ENCODE peak calls at places on chromosomes 6 and 20, in eight cellular contexts. T, L, J, N, G, Q, V and W are unnamed samples.

GRCh38 chr20:46770330-46771194 is 61.1 kb downstream of the SLC2A10 start:
- DNase-seq in T (no peak), L (no peak), J (no peak), N (peak), G (no peak), Q (peak), V (peak), W (no peak)

GRCh38 chr6:158109744-158110143 is 58.3 kb downstream of the SERAC1 start:
- DNase-seq in T (no peak), L (no peak), J (no peak), N (no peak), G (no peak), Q (no peak), V (no peak), W (no peak)

GRCh38 chr6:158170656-158171081 is 2.5 kb downstream of the GTF2H5 start:
- DNase-seq in T (no peak), L (peak), J (peak), N (peak), G (no peak), Q (peak), V (peak), W (peak)

GRCh38 chr6:148915889-148916288 is 169.1 kb downstream of the UST start:
- DNase-seq in T (no peak), L (no peak), J (no peak), N (no peak), G (no peak), Q (no peak), V (peak), W (no peak)

GRCh38 chr6:127515794-127516675 is 3.1 kb downstream of the MTCL3 start:
- DNase-seq in T (peak), L (peak), J (peak), N (peak), G (peak), Q (peak), V (peak), W (peak)

GRCh38 chr20:7585126-7585679 is 355.1 kb downstream of the HAO1 start:
- DNase-seq in T (no peak), L (no peak), J (peak), N (no peak), G (no peak), Q (peak), V (no peak), W (no peak)

GRCh38 chr20:61539706-61540360 is 287.8 kb downstream of the CDH4 start:
- DNase-seq in T (no peak), L (no peak), J (no peak), N (no peak), G (no peak), Q (no peak), V (no peak), W (no peak)

GRCh38 chr6:112330071-112330876 is 16.9 kb upstream of the RFPL4B start:
- DNase-seq in T (no peak), L (peak), J (peak), N (peak), G (no peak), Q (peak), V (peak), W (peak)

GRCh38 chr20:58056021-58056591 is 172.3 kb downstream of the ANKRD60 start:
- DNase-seq in T (no peak), L (no peak), J (no peak), N (no peak), G (no peak), Q (no peak), V (no peak), W (no peak)

GRCh38 chr6:112366695-112367546 is 19.8 kb downstream of the RFPL4B start:
- DNase-seq in T (no peak), L (no peak), J (no peak), N (no peak), G (no peak), Q (no peak), V (no peak), W (no peak)

GRCh38 chr6:28944412-28945006 is 20.7 kb upstream of the TRIM27 start:
- DNase-seq in T (peak), L (peak), J (peak), N (peak), G (peak), Q (peak), V (peak), W (peak)

GRCh38 chr20:8145246-8145639 is 13.2 kb downstream of the PLCB1 start:
- DNase-seq in T (no peak), L (no peak), J (no peak), N (no peak), G (no peak), Q (no peak), V (no peak), W (no peak)

GRCh38 chr6:94548211-94548610 is 1029.1 kb upstream of the MANEA start:
- DNase-seq in T (no peak), L (no peak), J (no peak), N (no peak), G (no peak), Q (no peak), V (no peak), W (peak)

GRCh38 chr20:17916365-17916996 is 52.1 kb downstream of the SNX5 start:
- DNase-seq in T (no peak), L (no peak), J (peak), N (no peak), G (no peak), Q (no peak), V (no peak), W (no peak)

GRCh38 chr6:111689946-111690345 is 84.3 kb upstream of the TRAF3IP2 start:
- DNase-seq in T (no peak), L (no peak), J (no peak), N (no peak), G (no peak), Q (no peak), V (no peak), W (no peak)

GRCh38 chr6:16106991-16107787 is 21.7 kb upstream of the MYLIP start:
- DNase-seq in T (no peak), L (no peak), J (no peak), N (no peak), G (no peak), Q (no peak), V (no peak), W (no peak)

GRCh38 chr6:22145823-22146379 is 150.9 kb downstream of the PRL start:
- DNase-seq in T (peak), L (no peak), J (peak), N (peak), G (no peak), Q (peak), V (no peak), W (peak)

GRCh38 chr20:63815869-63816268 is 15.2 kb downstream of the ZBTB46 start:
- DNase-seq in T (no peak), L (no peak), J (no peak), N (no peak), G (no peak), Q (no peak), V (no peak), W (no peak)

GRCh38 chr20:44475372-44475693 is 341 bp upstream of the TTPAL start:
- DNase-seq in T (no peak), L (peak), J (no peak), N (no peak), G (no peak), Q (no peak), V (no peak), W (no peak)

GRCh38 chr6:134020071-134020470 is 32.4 kb downstream of the SLC2A12 start:
- DNase-seq in T (no peak), L (no peak), J (no peak), N (no peak), G (no peak), Q (no peak), V (no peak), W (no peak)

GRCh38 chr6:44269168-44269920 is 906 bp upstream of the TMEM151B start:
- DNase-seq in T (no peak), L (no peak), J (no peak), N (no peak), G (no peak), Q (no peak), V (no peak), W (no peak)

GRCh38 chr6:57303931-57304681 is 13.3 kb upstream of the PRIM2 start:
- DNase-seq in T (no peak), L (no peak), J (peak), N (peak), G (no peak), Q (peak), V (no peak), W (no peak)

GRCh38 chr20:32560989-32561830 is 23.9 kb downstream of the NOL4L start:
- DNase-seq in T (peak), L (no peak), J (no peak), N (no peak), G (no peak), Q (no peak), V (no peak), W (no peak)

GRCh38 chr6:90619221-90619620 is 32.3 kb upstream of the MAP3K7 start:
- DNase-seq in T (no peak), L (no peak), J (no peak), N (no peak), G (no peak), Q (no peak), V (no peak), W (no peak)

GRCh38 chr6:12941422-12941821 is 224.9 kb downstream of the PHACTR1 start:
- DNase-seq in T (no peak), L (peak), J (peak), N (peak), G (no peak), Q (peak), V (no peak), W (no peak)

GRCh38 chr6:167113935-167114910 is 8.7 kb upstream of the CCR6 start:
- DNase-seq in T (no peak), L (no peak), J (no peak), N (no peak), G (peak), Q (no peak), V (no peak), W (no peak)